ENCODE peak calls at places on chromosomes 1 and 21, in four cellular contexts. L is heart left ventricle, Z is stomach, B is AG04450. P is an unnamed sample.

GRCh38 chr1:67146539-67146938 is 11.8 kb upstream of the C1orf141 start:
- DNase-seq in L (no peak), B (no peak), Z (no peak), P (no peak)

GRCh38 chr1:94579876-94580294 is 38.3 kb upstream of the F3 start:
- DNase-seq in L (no peak), Z (no peak), B (peak), P (no peak)

GRCh38 chr21:41823906-41824305 is 55.2 kb downstream of the PRDM15 start:
- DNase-seq in Z (no peak), L (no peak), B (no peak), P (no peak)

GRCh38 chr21:18499761-18500376 is 96.3 kb upstream of the TMPRSS15 start:
- DNase-seq in Z (peak), B (no peak), L (no peak), P (peak)

GRCh38 chr1:33698316-33699035 is 165.4 kb upstream of the HMGB4 start:
- DNase-seq in L (no peak), Z (no peak), B (no peak), P (no peak)

GRCh38 chr21:37243961-37244360 is 23.2 kb downstream of the VPS26C start:
- DNase-seq in Z (no peak), L (no peak), B (no peak), P (no peak)

GRCh38 chr1:205701891-205702290 is 21.6 kb upstream of the SLC45A3 start:
- DNase-seq in L (no peak), Z (no peak), B (no peak), P (no peak)

GRCh38 chr1:153775432-153776311 is 465 bp downstream of the SLC27A3 start:
- DNase-seq in L (peak), B (no peak), Z (peak), P (no peak)

GRCh38 chr1:54904476-54905048 is 17.6 kb upstream of the DHCR24 start:
- DNase-seq in L (no peak), B (peak), Z (no peak), P (no peak)

GRCh38 chr1:72568113-72568512 is 285.8 kb upstream of the NEGR1 start:
- DNase-seq in L (no peak), B (no peak), Z (no peak), P (no peak)

GRCh38 chr21:42063578-42064521 is 7.3 kb upstream of the UMODL1 start:
- DNase-seq in B (no peak), Z (peak), L (no peak), P (no peak)

GRCh38 chr1:151720974-151721787 is at the start of gene RIIAD1:
- DNase-seq in B (no peak), Z (peak), L (peak), P (no peak)

GRCh38 chr21:31730687-31731111 is 1.2 kb downstream of the SCAF4 start:
- DNase-seq in L (no peak), Z (no peak), B (no peak), P (no peak)

GRCh38 chr1:159929155-159930051 is 4.1 kb upstream of the TAGLN2 start:
- DNase-seq in Z (peak), L (no peak), B (no peak), P (no peak)

GRCh38 chr1:185965870-185966269 is 231.7 kb downstream of the HMCN1 start:
- DNase-seq in L (no peak), B (no peak), Z (no peak), P (no peak)

GRCh38 chr1:183687546-183688279 is 34.6 kb upstream of the APOBEC4 start:
- DNase-seq in B (no peak), Z (no peak), L (no peak), P (no peak)

GRCh38 chr1:30135729-30136128 is 587.7 kb downstream of the MATN1 start:
- DNase-seq in B (no peak), L (no peak), Z (no peak), P (no peak)

GRCh38 chr1:62229932-62230331 is 35.3 kb downstream of the L1TD1 start:
- DNase-seq in Z (no peak), L (no peak), B (no peak), P (no peak)

GRCh38 chr1:20481158-20481617 is 4.8 kb downstream of the CAMK2N1 start:
- DNase-seq in Z (no peak), B (no peak), L (no peak), P (no peak)

GRCh38 chr1:150537732-150538684 is 11.2 kb upstream of the ADAMTSL4 start:
- DNase-seq in Z (no peak), L (no peak), B (peak), P (no peak)

GRCh38 chr21:41846033-41846317 is 33.2 kb downstream of the PRDM15 start:
- DNase-seq in L (no peak), B (no peak), Z (no peak), P (no peak)

GRCh38 chr1:67662884-67663283 is 22.1 kb upstream of the GADD45A start:
- DNase-seq in B (no peak), L (no peak), Z (no peak), P (no peak)

GRCh38 chr1:156476501-156477298 is 23.9 kb downstream of the MEF2D start:
- DNase-seq in L (peak), B (peak), Z (no peak), P (no peak)

GRCh38 chr1:27570823-27571222 is 33.1 kb downstream of the AHDC1 start:
- DNase-seq in L (no peak), Z (no peak), B (no peak), P (no peak)

GRCh38 chr21:40505681-40506080 is 341.3 kb downstream of the DSCAM start:
- DNase-seq in B (no peak), L (no peak), Z (no peak), P (no peak)

GRCh38 chr21:40507978-40508377 is 339.0 kb downstream of the DSCAM start:
- DNase-seq in L (no peak), Z (no peak), B (no peak), P (no peak)

GRCh38 chr21:40504825-40505224 is 342.1 kb downstream of the DSCAM start:
- DNase-seq in L (no peak), B (no peak), Z (no peak), P (no peak)
- TF ChIP-seq CTCF in L (no peak), B (no peak), Z (no peak), P (no peak)

GRCh38 chr1:190619724-190620123 is 142.1 kb upstream of the BRINP3 start:
- DNase-seq in L (no peak), Z (no peak), B (no peak), P (no peak)

GRCh38 chr1:190615818-190616217 is 138.2 kb upstream of the BRINP3 start:
- DNase-seq in L (no peak), B (no peak), Z (no peak), P (no peak)
- TF ChIP-seq CTCF in L (no peak), B (no peak), Z (no peak), P (no peak)

DNA sequence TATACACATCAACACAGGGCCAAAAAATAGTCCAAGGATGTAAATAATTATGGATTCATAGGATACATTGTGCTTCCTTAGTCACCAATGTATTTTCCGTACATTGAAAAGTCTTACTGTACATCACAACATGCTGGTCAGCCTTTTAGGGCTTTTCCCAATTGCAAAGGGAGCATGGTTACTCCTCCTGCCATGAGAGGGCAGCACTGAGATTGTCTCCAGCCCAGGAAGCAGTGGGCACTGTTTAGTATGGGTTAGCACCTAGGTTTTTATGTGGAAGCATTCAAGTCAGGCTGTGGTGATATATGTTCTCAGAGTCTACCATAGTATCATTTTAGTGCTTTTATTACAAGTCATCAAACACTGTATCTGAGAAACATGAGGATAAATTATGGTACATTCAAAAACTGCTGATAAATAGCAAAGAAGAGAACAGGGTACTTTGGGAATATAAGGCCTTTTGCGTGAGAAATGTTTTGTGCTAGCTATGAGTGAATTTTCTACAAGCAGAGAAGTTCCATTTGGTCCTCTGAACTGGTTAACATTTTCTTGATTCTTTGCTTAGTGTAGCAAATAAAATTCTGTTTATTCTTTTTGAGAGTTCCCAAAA is 34.0 kb downstream of the ST6GALNAC5 start:
- DNase-seq in Z (no peak), L (no peak), B (peak), P (peak)
- TF ChIP-seq CTCF in Z (no peak), L (peak), B (peak), P (peak)

DNA sequence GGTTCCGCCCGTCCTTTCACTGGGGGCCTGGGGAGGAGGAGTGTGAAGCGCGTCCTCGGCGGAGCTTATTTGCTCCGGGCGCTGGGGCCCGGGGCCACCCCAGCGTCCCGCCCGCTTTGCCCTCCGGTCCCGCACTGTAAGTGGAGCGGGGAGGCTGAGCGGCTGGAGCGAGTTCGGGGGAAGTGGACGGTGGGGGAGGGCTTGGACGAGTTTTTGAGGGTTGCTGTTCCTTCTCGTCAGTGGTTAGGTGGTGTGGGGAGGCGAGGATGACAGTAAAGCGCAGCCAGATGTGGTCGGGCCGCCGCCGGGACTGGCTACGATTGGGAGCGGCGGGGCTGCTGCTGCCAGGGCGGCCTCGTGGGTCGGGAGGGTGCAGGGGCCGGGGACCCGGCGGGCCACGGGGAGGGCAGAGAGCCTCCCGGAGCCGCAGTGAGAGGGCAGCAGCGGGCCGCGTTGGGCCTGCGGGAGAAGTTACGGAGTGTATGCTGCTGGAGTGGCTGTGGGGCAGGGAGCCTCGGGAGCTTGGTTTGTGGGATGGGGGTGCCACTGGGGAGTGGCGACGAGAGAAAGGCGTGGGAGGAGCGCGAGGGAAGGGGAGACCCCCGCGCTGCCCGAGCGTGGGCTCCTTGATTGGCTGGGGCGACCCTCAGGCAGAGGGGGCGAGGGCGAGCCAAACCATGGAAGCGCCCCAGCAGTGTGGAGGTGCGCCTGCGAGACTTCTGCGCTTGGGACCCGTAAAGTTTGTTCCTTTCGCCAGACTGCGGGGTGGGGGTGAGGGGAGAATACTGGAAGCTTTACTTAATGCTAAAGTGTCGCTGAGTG is 2.1 kb downstream of the ADGRL2 start:
- DNase-seq in L (peak), Z (peak), B (no peak), P (peak)
- TF ChIP-seq CTCF in L (peak), Z (peak), B (peak), P (peak)

DNA sequence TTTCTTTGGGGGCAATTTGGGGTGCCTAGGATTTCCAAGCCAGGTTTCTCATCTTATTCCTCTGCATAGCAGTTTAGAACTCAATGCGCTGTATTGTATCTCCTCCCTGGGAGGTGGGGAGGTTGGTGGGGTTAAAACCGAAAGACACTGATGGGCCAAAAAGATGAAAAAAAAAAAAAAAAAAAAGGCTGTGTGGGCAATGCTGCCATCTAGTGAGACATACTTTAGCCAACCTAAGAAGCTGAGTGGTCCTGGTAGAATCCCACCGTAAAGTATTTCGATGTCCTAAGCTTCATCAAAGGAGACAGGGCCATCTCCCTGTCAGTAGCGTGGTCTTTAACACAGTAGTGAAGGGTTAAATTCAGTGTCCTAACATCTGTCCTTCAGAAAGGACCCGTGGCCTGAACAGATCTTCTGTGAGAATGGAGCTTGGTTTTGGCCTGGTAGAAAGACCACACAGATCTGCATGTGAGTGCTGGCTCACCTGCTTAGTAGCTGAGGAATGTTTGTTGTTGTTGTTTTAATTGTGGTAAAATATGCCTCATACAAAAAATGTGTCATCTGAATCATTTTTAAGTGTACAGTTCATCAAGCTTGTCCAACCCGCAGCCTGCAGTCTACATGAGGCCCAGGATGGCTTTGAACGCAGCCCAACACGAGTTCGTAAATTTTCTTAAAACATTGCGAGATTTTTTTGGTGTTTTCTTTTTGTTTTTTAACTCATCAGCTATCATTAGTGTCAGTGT is 226.2 kb downstream of the KIF26B start:
- DNase-seq in L (no peak), Z (no peak), B (no peak), P (no peak)
- TF ChIP-seq CTCF in L (peak), Z (no peak), B (peak), P (peak)

GRCh38 chr1:50103615-50104081 is 5.1 kb upstream of the ELAVL4 start:
- DNase-seq in B (no peak), Z (no peak), L (no peak), P (no peak)

GRCh38 chr1:50108497-50109073 is at the start of gene ELAVL4:
- DNase-seq in Z (no peak), L (no peak), B (no peak), P (no peak)

GRCh38 chr1:50106095-50106761 is 2.5 kb upstream of the ELAVL4 start:
- DNase-seq in B (no peak), L (no peak), Z (no peak), P (no peak)

GRCh38 chr1:50109647-50110075 is 941 bp downstream of the ELAVL4 start:
- DNase-seq in L (no peak), B (no peak), Z (no peak), P (no peak)

GRCh38 chr1:50105430-50105829 is 3.3 kb upstream of the ELAVL4 start:
- DNase-seq in L (no peak), Z (no peak), B (no peak), P (no peak)
- TF ChIP-seq CTCF in L (no peak), Z (no peak), B (no peak), P (peak)

GRCh38 chr1:2294661-2295060 is 66.5 kb downstream of the SKI start:
- DNase-seq in Z (no peak), B (no peak), L (no peak), P (no peak)
- TF ChIP-seq CTCF in Z (no peak), B (no peak), L (no peak), P (no peak)

GRCh38 chr21:35051287-35051818 is 2.3 kb upstream of the RUNX1 start:
- DNase-seq in Z (peak), B (no peak), L (peak), P (peak)
- TF ChIP-seq CTCF in Z (peak), B (peak), L (peak), P (peak)

GRCh38 chr1:79496129-79496528 is 489.6 kb upstream of the ADGRL4 start:
- DNase-seq in B (no peak), Z (no peak), L (no peak), P (no peak)

GRCh38 chr1:79501153-79501552 is 494.6 kb upstream of the ADGRL4 start:
- DNase-seq in Z (no peak), B (no peak), L (no peak), P (no peak)

DNA sequence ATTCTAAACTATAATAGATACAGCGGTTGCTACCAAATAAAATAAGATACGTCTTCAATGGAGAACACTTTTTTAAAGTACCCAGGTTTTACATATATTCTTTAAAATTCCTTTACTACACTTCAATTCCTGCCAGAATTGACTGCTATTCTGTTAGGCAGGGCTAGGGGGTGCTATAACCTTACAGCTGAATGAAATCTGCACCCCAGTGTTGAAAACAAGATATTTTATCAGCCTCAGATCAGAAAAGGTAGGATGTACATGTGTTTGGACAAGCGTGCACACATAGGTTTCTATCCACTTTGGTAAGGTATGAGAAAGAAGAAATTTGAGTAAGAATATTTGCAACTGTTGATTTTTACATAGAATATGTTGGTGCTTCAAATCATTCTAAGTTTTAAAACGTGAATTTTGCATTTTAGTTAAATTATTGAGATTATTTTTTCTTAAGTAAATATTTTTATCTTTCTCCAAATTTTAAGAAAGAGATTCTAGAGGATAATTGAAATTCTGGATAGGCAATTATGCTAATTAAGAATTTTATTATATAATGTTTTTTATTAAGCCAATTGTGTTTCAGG is 490.8 kb upstream of the ADGRL4 start:
- DNase-seq in L (no peak), Z (no peak), B (peak), P (peak)
- TF ChIP-seq CTCF in L (peak), Z (peak), B (peak), P (peak)

GRCh38 chr1:228073870-228074545 is 8.5 kb upstream of the ARF1 start:
- DNase-seq in L (no peak), B (no peak), Z (peak), P (no peak)
- TF ChIP-seq CTCF in L (peak), B (peak), Z (no peak), P (no peak)